ENCODE peak calls at places on chromosomes 12 and 14, in seven cellular contexts. One of them, this sample, is unnamed.

GRCh38 chr12:76201316-76201715 is 116.8 kb upstream of the NAP1L1 start:
- DNase-seq in fibroblast of mammary gland: no peak
- DNase-seq in transverse colon: no peak
- DNase-seq in body of pancreas: no peak
- DNase-seq in IMR-90: no peak
- DNase-seq in stomach: no peak
- DNase-seq in AG09309: no peak
- DNase-seq in this sample: no peak

GRCh38 chr12:28060901-28061300 is 88.4 kb upstream of the PTHLH start:
- DNase-seq in IMR-90: no peak
- DNase-seq in transverse colon: no peak
- DNase-seq in body of pancreas: no peak
- DNase-seq in fibroblast of mammary gland: no peak
- DNase-seq in stomach: no peak
- DNase-seq in AG09309: no peak
- DNase-seq in this sample: no peak

GRCh38 chr12:52230364-52231281 is 2.4 kb upstream of the KRT7 start:
- DNase-seq in AG09309: peak
- DNase-seq in transverse colon: no peak
- DNase-seq in fibroblast of mammary gland: peak
- DNase-seq in IMR-90: peak
- DNase-seq in stomach: no peak
- DNase-seq in body of pancreas: peak
- DNase-seq in this sample: no peak

GRCh38 chr14:95361373-95362179 is 41.9 kb upstream of the CLMN start:
- DNase-seq in body of pancreas: peak
- DNase-seq in IMR-90: no peak
- DNase-seq in transverse colon: peak
- DNase-seq in fibroblast of mammary gland: peak
- DNase-seq in stomach: peak
- DNase-seq in AG09309: no peak
- DNase-seq in this sample: no peak

GRCh38 chr14:101065696-101066694 is 162.5 kb upstream of the RTL1 start:
- DNase-seq in transverse colon: peak
- DNase-seq in fibroblast of mammary gland: no peak
- DNase-seq in IMR-90: no peak
- DNase-seq in stomach: no peak
- DNase-seq in body of pancreas: no peak
- DNase-seq in AG09309: no peak
- DNase-seq in this sample: no peak

GRCh38 chr12:45615268-45615667 is 114.2 kb upstream of the ARID2 start:
- DNase-seq in fibroblast of mammary gland: peak
- DNase-seq in stomach: no peak
- DNase-seq in transverse colon: no peak
- DNase-seq in body of pancreas: no peak
- DNase-seq in AG09309: peak
- DNase-seq in IMR-90: peak
- DNase-seq in this sample: peak

GRCh38 chr12:76002598-76003262 is 28.8 kb downstream of the PHLDA1 start:
- DNase-seq in transverse colon: no peak
- DNase-seq in AG09309: no peak
- DNase-seq in IMR-90: no peak
- DNase-seq in stomach: no peak
- DNase-seq in body of pancreas: no peak
- DNase-seq in fibroblast of mammary gland: no peak
- DNase-seq in this sample: no peak

GRCh38 chr14:65846469-65846868 is 433.9 kb downstream of the FUT8 start:
- DNase-seq in fibroblast of mammary gland: no peak
- DNase-seq in transverse colon: no peak
- DNase-seq in body of pancreas: no peak
- DNase-seq in AG09309: no peak
- DNase-seq in IMR-90: no peak
- DNase-seq in stomach: no peak
- DNase-seq in this sample: no peak

GRCh38 chr12:109920266-109920780 is 20.2 kb downstream of the TCHP start:
- DNase-seq in transverse colon: no peak
- DNase-seq in body of pancreas: no peak
- DNase-seq in IMR-90: no peak
- DNase-seq in fibroblast of mammary gland: no peak
- DNase-seq in AG09309: no peak
- DNase-seq in stomach: no peak
- DNase-seq in this sample: no peak

GRCh38 chr12:87953257-87953860 is 75.8 kb downstream of the C12orf50 start:
- DNase-seq in fibroblast of mammary gland: peak
- DNase-seq in IMR-90: peak
- DNase-seq in AG09309: peak
- DNase-seq in transverse colon: no peak
- DNase-seq in stomach: no peak
- DNase-seq in body of pancreas: no peak
- DNase-seq in this sample: no peak

GRCh38 chr12:112408621-112409020 is 784 bp downstream of the RPL6 start:
- DNase-seq in stomach: no peak
- DNase-seq in AG09309: no peak
- DNase-seq in body of pancreas: no peak
- DNase-seq in transverse colon: no peak
- DNase-seq in fibroblast of mammary gland: no peak
- DNase-seq in IMR-90: no peak
- DNase-seq in this sample: no peak

GRCh38 chr12:58933068-58933681 is 12.9 kb upstream of the LRIG3 start:
- DNase-seq in transverse colon: no peak
- DNase-seq in stomach: no peak
- DNase-seq in AG09309: no peak
- DNase-seq in body of pancreas: no peak
- DNase-seq in IMR-90: no peak
- DNase-seq in fibroblast of mammary gland: no peak
- DNase-seq in this sample: no peak

GRCh38 chr14:24839617-24840203 is 205.7 kb upstream of the GZMB start:
- DNase-seq in fibroblast of mammary gland: no peak
- DNase-seq in body of pancreas: peak
- DNase-seq in stomach: no peak
- DNase-seq in AG09309: no peak
- DNase-seq in transverse colon: peak
- DNase-seq in IMR-90: no peak
- DNase-seq in this sample: no peak

GRCh38 chr12:91766454-91766853 is 379.2 kb downstream of the BTG1 start:
- DNase-seq in transverse colon: no peak
- DNase-seq in fibroblast of mammary gland: no peak
- DNase-seq in IMR-90: no peak
- DNase-seq in stomach: no peak
- DNase-seq in AG09309: no peak
- DNase-seq in body of pancreas: no peak
- DNase-seq in this sample: no peak

GRCh38 chr12:1668833-1669543 is 21.9 kb upstream of the ADIPOR2 start:
- DNase-seq in transverse colon: no peak
- DNase-seq in stomach: no peak
- DNase-seq in body of pancreas: no peak
- DNase-seq in IMR-90: no peak
- DNase-seq in fibroblast of mammary gland: no peak
- DNase-seq in AG09309: no peak
- DNase-seq in this sample: no peak

GRCh38 chr12:42568952-42569916 is 20.3 kb downstream of the PRICKLE1 start:
- DNase-seq in transverse colon: no peak
- DNase-seq in stomach: no peak
- DNase-seq in fibroblast of mammary gland: peak
- DNase-seq in IMR-90: peak
- DNase-seq in AG09309: no peak
- DNase-seq in body of pancreas: peak
- DNase-seq in this sample: no peak

GRCh38 chr14:53927171-53927570 is 29.5 kb downstream of the BMP4 start:
- DNase-seq in fibroblast of mammary gland: peak
- DNase-seq in transverse colon: no peak
- DNase-seq in AG09309: no peak
- DNase-seq in IMR-90: peak
- DNase-seq in stomach: no peak
- DNase-seq in body of pancreas: no peak
- DNase-seq in this sample: peak

GRCh38 chr14:102140027-102140749 is 491 bp downstream of the WDR20 start:
- DNase-seq in IMR-90: no peak
- DNase-seq in body of pancreas: peak
- DNase-seq in stomach: peak
- DNase-seq in transverse colon: peak
- DNase-seq in fibroblast of mammary gland: no peak
- DNase-seq in AG09309: no peak
- DNase-seq in this sample: no peak

GRCh38 chr14:70641548-70642312 is at the start of gene TTC9:
- DNase-seq in IMR-90: no peak
- DNase-seq in fibroblast of mammary gland: no peak
- DNase-seq in stomach: peak
- DNase-seq in body of pancreas: no peak
- DNase-seq in transverse colon: peak
- DNase-seq in AG09309: no peak
- DNase-seq in this sample: no peak

GRCh38 chr14:48857366-48857765 is 728.8 kb downstream of the RPS29 start:
- DNase-seq in stomach: no peak
- DNase-seq in transverse colon: no peak
- DNase-seq in fibroblast of mammary gland: no peak
- DNase-seq in IMR-90: no peak
- DNase-seq in body of pancreas: no peak
- DNase-seq in AG09309: no peak
- DNase-seq in this sample: no peak

GRCh38 chr14:58667900-58668299 is 30.1 kb downstream of the DACT1 start:
- DNase-seq in transverse colon: no peak
- DNase-seq in AG09309: no peak
- DNase-seq in fibroblast of mammary gland: no peak
- DNase-seq in stomach: no peak
- DNase-seq in IMR-90: no peak
- DNase-seq in body of pancreas: no peak
- DNase-seq in this sample: no peak

GRCh38 chr14:94879504-94879903 is 109.6 kb upstream of the GSC start:
- DNase-seq in fibroblast of mammary gland: no peak
- DNase-seq in body of pancreas: peak
- DNase-seq in transverse colon: no peak
- DNase-seq in stomach: no peak
- DNase-seq in IMR-90: no peak
- DNase-seq in AG09309: no peak
- DNase-seq in this sample: no peak

GRCh38 chr14:26594756-26595545 is 2.9 kb downstream of the NOVA1 start:
- DNase-seq in AG09309: no peak
- DNase-seq in transverse colon: no peak
- DNase-seq in body of pancreas: no peak
- DNase-seq in fibroblast of mammary gland: peak
- DNase-seq in stomach: no peak
- DNase-seq in IMR-90: no peak
- DNase-seq in this sample: no peak

GRCh38 chr14:26597136-26598080 is at the start of gene NOVA1:
- DNase-seq in transverse colon: peak
- DNase-seq in AG09309: no peak
- DNase-seq in fibroblast of mammary gland: peak
- DNase-seq in stomach: no peak
- DNase-seq in body of pancreas: peak
- DNase-seq in IMR-90: no peak
- DNase-seq in this sample: no peak

GRCh38 chr14:26595922-26596721 is 1.7 kb downstream of the NOVA1 start:
- DNase-seq in body of pancreas: no peak
- DNase-seq in fibroblast of mammary gland: peak
- DNase-seq in AG09309: no peak
- DNase-seq in transverse colon: no peak
- DNase-seq in IMR-90: no peak
- DNase-seq in stomach: no peak
- DNase-seq in this sample: no peak

GRCh38 chr14:26598081-26598671 is 343 bp upstream of the NOVA1 start:
- DNase-seq in AG09309: no peak
- DNase-seq in IMR-90: peak
- DNase-seq in body of pancreas: peak
- DNase-seq in stomach: peak
- DNase-seq in transverse colon: peak
- DNase-seq in fibroblast of mammary gland: peak
- DNase-seq in this sample: peak

GRCh38 chr14:26596722-26597030 is 1.2 kb downstream of the NOVA1 start:
- DNase-seq in IMR-90: peak
- DNase-seq in AG09309: no peak
- DNase-seq in transverse colon: peak
- DNase-seq in fibroblast of mammary gland: peak
- DNase-seq in stomach: no peak
- DNase-seq in body of pancreas: no peak
- DNase-seq in this sample: no peak
- H3K4me3 ChIP-seq in IMR-90: peak
- H3K4me3 ChIP-seq in AG09309: peak
- H3K4me3 ChIP-seq in transverse colon: peak
- H3K4me3 ChIP-seq in fibroblast of mammary gland: peak
- H3K4me3 ChIP-seq in stomach: peak
- H3K4me3 ChIP-seq in body of pancreas: peak
- H3K4me3 ChIP-seq in this sample: peak

DNA sequence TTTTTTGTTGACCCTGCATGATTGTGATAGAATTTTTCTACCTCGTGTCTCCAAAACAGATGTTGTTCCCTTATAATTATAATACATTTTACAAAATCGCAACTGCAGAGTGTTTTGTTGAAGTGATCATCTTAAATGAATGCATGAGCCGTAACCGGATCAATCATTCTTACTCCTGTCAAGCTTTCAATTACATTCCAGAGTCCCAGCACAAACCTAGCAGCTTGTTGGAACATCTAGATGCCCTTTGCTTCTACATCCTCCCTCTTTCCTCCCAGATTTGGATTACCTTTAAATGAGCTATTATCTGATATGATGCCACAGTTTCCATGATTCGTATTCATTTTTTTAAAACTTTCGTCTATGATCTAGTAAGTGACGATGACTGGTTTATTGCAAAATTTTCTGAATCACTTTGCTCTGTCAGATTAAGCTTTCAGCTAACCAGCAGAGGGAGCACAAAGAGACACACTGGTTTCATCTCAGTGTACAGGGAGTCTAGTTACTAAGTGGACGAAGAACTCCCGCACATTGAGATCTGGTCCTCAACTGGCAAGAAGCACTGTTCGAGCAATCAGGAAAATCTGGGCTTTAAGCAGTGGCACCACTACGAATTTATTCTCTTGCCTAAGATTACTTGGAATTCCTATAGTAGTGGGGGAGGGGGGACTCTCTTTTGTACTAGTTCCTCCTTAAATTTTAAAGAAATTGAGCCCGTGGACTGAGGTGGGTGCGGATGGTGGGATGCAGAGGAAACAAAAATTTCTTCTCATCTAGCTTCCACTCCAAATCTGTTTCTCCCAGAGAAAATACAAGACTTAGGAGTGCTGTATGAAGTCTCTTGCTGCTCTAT is 40.9 kb downstream of the TSHR start:
- DNase-seq in stomach: no peak
- DNase-seq in body of pancreas: peak
- DNase-seq in fibroblast of mammary gland: peak
- DNase-seq in IMR-90: peak
- DNase-seq in AG09309: peak
- DNase-seq in transverse colon: peak
- DNase-seq in this sample: peak
- H3K4me3 ChIP-seq in stomach: no peak
- H3K4me3 ChIP-seq in body of pancreas: no peak
- H3K4me3 ChIP-seq in fibroblast of mammary gland: no peak
- H3K4me3 ChIP-seq in IMR-90: no peak
- H3K4me3 ChIP-seq in AG09309: no peak
- H3K4me3 ChIP-seq in transverse colon: no peak
- H3K4me3 ChIP-seq in this sample: no peak

GRCh38 chr12:95073698-95074520 is 491 bp upstream of the NR2C1 start:
- DNase-seq in IMR-90: no peak
- DNase-seq in transverse colon: no peak
- DNase-seq in stomach: no peak
- DNase-seq in fibroblast of mammary gland: no peak
- DNase-seq in AG09309: no peak
- DNase-seq in body of pancreas: no peak
- DNase-seq in this sample: no peak
- H3K4me3 ChIP-seq in IMR-90: peak
- H3K4me3 ChIP-seq in transverse colon: no peak
- H3K4me3 ChIP-seq in stomach: peak
- H3K4me3 ChIP-seq in fibroblast of mammary gland: peak
- H3K4me3 ChIP-seq in AG09309: peak
- H3K4me3 ChIP-seq in body of pancreas: no peak
- H3K4me3 ChIP-seq in this sample: peak

GRCh38 chr12:64781374-64782029 is 22.3 kb upstream of the GNS start:
- DNase-seq in stomach: peak
- DNase-seq in body of pancreas: peak
- DNase-seq in AG09309: no peak
- DNase-seq in transverse colon: no peak
- DNase-seq in IMR-90: no peak
- DNase-seq in fibroblast of mammary gland: no peak
- DNase-seq in this sample: no peak
- H3K4me3 ChIP-seq in stomach: peak
- H3K4me3 ChIP-seq in body of pancreas: peak
- H3K4me3 ChIP-seq in AG09309: no peak
- H3K4me3 ChIP-seq in transverse colon: no peak
- H3K4me3 ChIP-seq in IMR-90: no peak
- H3K4me3 ChIP-seq in fibroblast of mammary gland: no peak
- H3K4me3 ChIP-seq in this sample: peak